ENCODE peak calls at places on chromosomes 7 and 10, in six cellular contexts. T is activated T-cell treated with anti-CD3 and anti-CD28 coated beads for 1 hour; X is central memory CD4-positive, alpha-beta T cell; B is WERI-Rb-1; E is AG04449; J is NCI-H460. R is an unnamed sample.

GRCh38 chr7:142796501-142797341 is 26.0 kb downstream of the PRSS2 start:
- DNase-seq in T (no peak), X (no peak), B (no peak), E (no peak), J (no peak), R (no peak)

GRCh38 chr10:33413093-33413442 is 78.6 kb upstream of the NRP1 start:
- DNase-seq in T (no peak), X (no peak), B (no peak), E (no peak), J (no peak), R (no peak)

GRCh38 chr7:27192546-27193334 is 7.2 kb downstream of the HOXA13 start:
- DNase-seq in T (no peak), X (no peak), B (no peak), E (no peak), J (no peak), R (peak; percentile 60)

GRCh38 chr10:31001740-31002139 is 29.9 kb downstream of the ZNF438 start:
- DNase-seq in T (no peak), X (no peak), B (no peak), E (no peak), J (no peak), R (no peak)

GRCh38 chr10:68938117-68938516 is 17.9 kb upstream of the DDX21 start:
- DNase-seq in T (no peak), X (no peak), B (no peak), E (no peak), J (no peak), R (no peak)

GRCh38 chr7:95011156-95011928 is 103.9 kb downstream of the PPP1R9A start:
- DNase-seq in T (no peak), X (no peak), B (no peak), E (peak; percentile 41), J (no peak), R (no peak)

GRCh38 chr7:36312064-36312914 is 77.4 kb upstream of the ANLN start:
- DNase-seq in T (no peak), X (peak; percentile 32), B (no peak), E (no peak), J (peak; percentile 23), R (peak; percentile 67)

GRCh38 chr7:3154881-3155494 is 111.3 kb upstream of the CARD11 start:
- DNase-seq in T (peak; percentile 44), X (peak; percentile 57), B (peak; percentile 44), E (no peak), J (peak; percentile 43), R (peak; percentile 40)

GRCh38 chr7:55242613-55243012 is 122.5 kb upstream of the LANCL2 start:
- DNase-seq in T (no peak), X (no peak), B (no peak), E (no peak), J (no peak), R (no peak)

GRCh38 chr10:44651834-44652233 is 259.3 kb upstream of the TMEM72 start:
- DNase-seq in T (no peak), X (no peak), B (no peak), E (no peak), J (no peak), R (no peak)

GRCh38 chr7:135745702-135746312 is 2.8 kb downstream of the FAM180A start:
- DNase-seq in T (no peak), X (no peak), B (no peak), E (peak; percentile 91), J (peak; percentile 60), R (peak; percentile 42)

GRCh38 chr7:113199841-113200240 is 81.5 kb upstream of the SMIM30 start:
- DNase-seq in T (no peak), X (no peak), B (no peak), E (peak; percentile 33), J (no peak), R (no peak)

GRCh38 chr10:121357323-121357835 is 240.9 kb downstream of the FGFR2 start:
- DNase-seq in T (no peak), X (no peak), B (no peak), E (no peak), J (no peak), R (no peak)

GRCh38 chr7:99155207-99155606 is 11.3 kb upstream of the SMURF1 start:
- DNase-seq in T (no peak), X (no peak), B (no peak), E (no peak), J (no peak), R (no peak)

GRCh38 chr10:79628988-79629954 is 18.5 kb downstream of the SFTPA1 start:
- DNase-seq in T (no peak), X (no peak), B (no peak), E (no peak), J (no peak), R (no peak)

GRCh38 chr7:126716321-126716720 is 536.4 kb downstream of the GRM8 start:
- DNase-seq in T (no peak), X (no peak), B (no peak), E (no peak), J (no peak), R (no peak)

GRCh38 chr10:62231371-62231770 is 37.3 kb downstream of the RTKN2 start:
- DNase-seq in T (no peak), X (no peak), B (no peak), E (peak; percentile 70), J (no peak), R (no peak)

GRCh38 chr10:44972874-44973306 is 5.7 kb downstream of the DEPP1 start:
- DNase-seq in T (no peak), X (no peak), B (no peak), E (no peak), J (no peak), R (no peak)

GRCh38 chr10:15563161-15563715 is 156.5 kb downstream of the ITGA8 start:
- DNase-seq in T (no peak), X (no peak), B (no peak), E (no peak), J (no peak), R (no peak)

GRCh38 chr7:148763622-148764021 is 64.9 kb downstream of the CUL1 start:
- DNase-seq in T (no peak), X (no peak), B (no peak), E (no peak), J (no peak), R (no peak)

GRCh38 chr10:35367991-35368390 is 31.7 kb downstream of the CCNY start:
- DNase-seq in T (no peak), X (no peak), B (no peak), E (no peak), J (no peak), R (no peak)

GRCh38 chr7:25578991-25579687 is 350.9 kb upstream of the NPVF start:
- DNase-seq in T (no peak), X (no peak), B (no peak), E (no peak), J (no peak), R (no peak)

GRCh38 chr10:77109470-77109994 is 528.1 kb downstream of the KCNMA1 start:
- DNase-seq in T (no peak), X (no peak), B (no peak), E (no peak), J (no peak), R (no peak)

GRCh38 chr10:119541046-119541445 is 1.5 kb downstream of the RGS10 start:
- DNase-seq in T (no peak), X (no peak), B (no peak), E (no peak), J (no peak), R (no peak)

R was measured in left colon.